ENCODE peak calls at places on chromosomes 12 and 14, in four cellular contexts. V is heart left ventricle, X is astrocyte of the cerebellum, S is HepG2. H is an unnamed sample.

GRCh38 chr14:71358209-71358931 is 451.1 kb downstream of the PCNX1 start:
- DNase-seq in V (no peak), X (no peak), S (no peak), H (no peak)

GRCh38 chr14:67221248-67221981 is 19.8 kb upstream of the PALS1 start:
- DNase-seq in S (no peak), V (no peak), X (peak), H (peak)

GRCh38 chr14:68692916-68693771 is 99.7 kb downstream of the ZFP36L1 start:
- DNase-seq in X (no peak), S (no peak), V (no peak), H (no peak)

GRCh38 chr12:7127916-7128626 is 618 bp downstream of the RBP5 start:
- DNase-seq in X (no peak), S (peak), V (no peak), H (no peak)

GRCh38 chr14:63147018-63147417 is 57.2 kb upstream of the RHOJ start:
- DNase-seq in V (no peak), X (no peak), S (no peak), H (no peak)

GRCh38 chr14:35341454-35342159 is 49.4 kb downstream of the PSMA6 start:
- DNase-seq in S (peak), V (peak), X (peak), H (peak)

GRCh38 chr12:111953455-111953854 is 59.5 kb downstream of the TMEM116 start:
- DNase-seq in V (peak), S (peak), X (no peak), H (peak)

GRCh38 chr12:124286414-124286813 is 8.5 kb upstream of the RFLNA start:
- DNase-seq in X (peak), V (no peak), S (no peak), H (peak)

GRCh38 chr14:62185078-62185477 is 422.9 kb downstream of the SNAPC1 start:
- DNase-seq in S (no peak), X (no peak), V (no peak), H (no peak)

GRCh38 chr12:6461401-6462233 is 8.9 kb downstream of the VAMP1 start:
- DNase-seq in V (peak), S (no peak), X (no peak), H (no peak)

GRCh38 chr12:112939761-112940357 is 1.6 kb downstream of the OAS3 start:
- DNase-seq in X (no peak), S (no peak), V (no peak), H (no peak)

GRCh38 chr12:113903381-113903863 is 62.7 kb downstream of the RBM19 start:
- DNase-seq in X (no peak), S (no peak), V (no peak), H (no peak)

GRCh38 chr14:93036652-93037341 is 78.9 kb downstream of the ITPK1 start:
- DNase-seq in V (no peak), S (peak), X (no peak), H (no peak)

GRCh38 chr14:91872517-91873470 is 5.5 kb upstream of the TC2N start:
- DNase-seq in S (no peak), X (peak), V (peak), H (no peak)

GRCh38 chr14:92408186-92408585 is 85.2 kb downstream of the SLC24A4 start:
- DNase-seq in V (no peak), S (no peak), X (no peak), H (no peak)

GRCh38 chr14:59705245-59705644 is 128.6 kb upstream of the CCDC175 start:
- DNase-seq in V (no peak), S (no peak), X (no peak), H (no peak)

GRCh38 chr12:48420031-48420775 is 52.2 kb upstream of the ANP32D start:
- DNase-seq in X (no peak), V (no peak), S (no peak), H (peak)

GRCh38 chr12:77325505-77325904 is 260.1 kb upstream of the E2F7 start:
- DNase-seq in S (no peak), X (no peak), V (no peak), H (no peak)

GRCh38 chr12:129119537-129119936 is 266.3 kb downstream of the GLT1D1 start:
- DNase-seq in X (no peak), S (no peak), V (no peak), H (no peak)

GRCh38 chr12:80935076-80935475 is 2.7 kb downstream of the LIN7A start:
- DNase-seq in V (no peak), X (no peak), S (no peak), H (no peak)

GRCh38 chr14:55707365-55707804 is 127.4 kb downstream of the KTN1 start:
- DNase-seq in X (peak), V (no peak), S (peak), H (no peak)

GRCh38 chr14:89618309-89618708 is 201.3 kb upstream of the FOXN3 start:
- DNase-seq in X (no peak), V (no peak), S (peak), H (no peak)

GRCh38 chr14:25698111-25698510 is 648.2 kb upstream of the STXBP6 start:
- DNase-seq in S (no peak), V (no peak), X (no peak), H (no peak)

GRCh38 chr14:75866981-75867380 is 114.8 kb downstream of the TGFB3 start:
- DNase-seq in X (no peak), V (no peak), S (no peak), H (no peak)

GRCh38 chr12:100718212-100718611 is 76.4 kb upstream of the ANO4 start:
- DNase-seq in V (no peak), X (no peak), S (no peak), H (no peak)

GRCh38 chr12:92145731-92146496 is at the start of gene BTG1:
- DNase-seq in X (peak), S (peak), V (peak), H (peak)

GRCh38 chr12:12445165-12445881 is 88.4 kb downstream of the BORCS5 start:
- DNase-seq in V (no peak), X (no peak), S (no peak), H (no peak)
- H3K4me3 ChIP-seq in V (no peak), X (no peak), S (no peak), H (no peak)

DNA sequence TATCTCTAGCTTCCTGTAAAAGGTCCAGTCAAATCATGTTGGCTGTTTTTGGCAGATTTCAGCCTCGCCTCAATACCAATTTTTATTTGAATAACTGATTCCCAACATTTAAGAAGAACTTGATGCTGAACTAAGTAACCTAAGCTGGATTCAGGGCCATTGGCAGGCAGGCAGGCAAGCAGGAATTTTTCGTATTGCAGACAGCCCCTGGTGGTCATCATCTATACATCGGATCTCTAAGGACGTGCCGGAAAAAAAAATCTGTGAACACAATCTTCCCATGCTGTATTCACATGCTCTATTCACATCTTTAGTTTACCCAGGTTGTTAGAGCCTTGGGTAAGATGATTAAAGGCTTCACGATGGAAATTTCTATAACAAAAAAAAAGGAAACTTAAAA is 7.0 kb downstream of the VCPKMT start:
- DNase-seq in V (no peak), X (peak), S (peak), H (no peak)
- TF ChIP-seq CTCF in V (no peak), X (peak), S (no peak), H (peak)

DNA sequence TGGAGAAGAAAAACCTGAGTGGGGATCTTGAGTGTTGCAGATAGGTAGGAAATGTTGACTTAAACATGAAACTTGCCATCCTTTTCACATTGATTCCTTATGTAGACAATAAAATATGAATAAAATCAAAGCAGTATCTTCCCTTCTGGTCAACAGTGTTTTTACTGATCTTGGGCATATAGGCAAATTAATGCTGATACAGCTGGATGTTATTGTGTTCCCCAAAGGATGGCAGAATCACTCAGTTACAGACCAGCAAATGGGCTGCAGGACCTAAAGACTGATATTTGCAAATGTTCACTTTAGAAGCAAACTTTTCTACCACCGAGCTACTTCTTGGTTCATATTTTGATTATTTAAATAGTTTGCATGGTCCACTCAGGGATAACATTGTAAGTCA is 33.9 kb downstream of the MTHFD1 start:
- DNase-seq in X (no peak), S (no peak), V (no peak), H (no peak)
- H3K4me3 ChIP-seq in X (no peak), S (no peak), V (no peak), H (no peak)

GRCh38 chr12:79690156-79690605 is 583 bp downstream of the PAWR start:
- DNase-seq in X (no peak), V (peak), S (peak), H (no peak)

GRCh38 chr12:79691299-79692248 is 810 bp upstream of the PAWR start:
- DNase-seq in V (peak), X (peak), S (peak), H (peak)

GRCh38 chr12:79692860-79693605 is 2.3 kb upstream of the PAWR start:
- DNase-seq in X (no peak), S (no peak), V (no peak), H (no peak)

GRCh38 chr12:79690606-79691298 is at the start of gene PAWR:
- DNase-seq in S (peak), X (peak), V (peak), H (peak)

GRCh38 chr12:79692249-79692619 is 1.5 kb upstream of the PAWR start:
- DNase-seq in V (no peak), X (no peak), S (no peak), H (no peak)
- TF ChIP-seq CTCF in V (no peak), X (no peak), S (no peak), H (no peak)

DNA sequence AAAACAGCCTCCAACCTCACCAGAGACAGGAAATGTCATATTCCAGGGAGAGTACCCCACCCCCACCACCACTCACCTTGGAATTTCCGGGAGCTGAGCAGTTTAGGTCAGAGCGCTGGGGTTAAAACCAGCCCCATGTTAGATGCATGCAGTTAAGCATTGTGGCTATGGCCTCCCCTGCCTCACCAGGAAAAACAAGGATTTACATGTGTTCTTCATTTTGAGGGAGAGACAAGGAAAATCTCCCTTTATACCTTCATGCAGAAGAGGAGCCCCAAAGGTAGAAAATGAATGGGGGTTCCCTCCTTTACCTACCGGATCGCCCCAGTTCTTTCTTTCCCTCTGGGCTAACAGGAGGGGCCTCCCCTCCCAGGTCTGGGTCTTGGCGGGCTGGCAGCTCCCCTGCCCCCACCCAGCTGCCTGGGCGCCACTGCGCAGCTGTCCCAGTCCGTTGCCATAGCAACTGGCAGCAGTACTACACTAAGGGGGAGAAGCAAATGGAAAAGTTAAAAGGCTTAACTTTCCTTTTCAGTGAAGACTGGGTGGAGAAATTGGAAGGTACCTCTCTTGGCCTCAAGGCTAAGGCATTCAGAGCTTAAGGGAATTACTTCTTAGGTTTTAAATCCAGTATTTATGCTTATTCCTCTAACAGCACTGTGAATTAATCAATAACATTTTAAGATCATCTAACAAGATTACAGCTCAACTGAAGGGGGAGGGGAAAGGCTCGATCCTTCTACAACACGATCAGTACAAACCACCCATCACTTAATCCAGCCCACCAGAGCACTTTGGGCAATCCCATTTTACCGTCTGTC is 20.5 kb downstream of the CBX5 start:
- DNase-seq in S (no peak), V (peak), X (peak), H (peak)
- H3K4me3 ChIP-seq in S (no peak), V (peak), X (peak), H (peak)

GRCh38 chr12:26918321-26919215 is 19.2 kb downstream of the INTS13 start:
- DNase-seq in X (no peak), V (no peak), S (no peak), H (no peak)
- TF ChIP-seq CTCF in X (peak), V (no peak), S (peak), H (peak)

GRCh38 chr12:76260390-76260748 is 87.8 kb downstream of the BBS10 start:
- DNase-seq in X (no peak), V (no peak), S (no peak), H (no peak)
- H3K4me3 ChIP-seq in X (no peak), V (no peak), S (no peak), H (no peak)

GRCh38 chr12:28905220-28905940 is 243.7 kb upstream of the FAR2 start:
- DNase-seq in S (no peak), V (no peak), X (no peak), H (no peak)

DNA sequence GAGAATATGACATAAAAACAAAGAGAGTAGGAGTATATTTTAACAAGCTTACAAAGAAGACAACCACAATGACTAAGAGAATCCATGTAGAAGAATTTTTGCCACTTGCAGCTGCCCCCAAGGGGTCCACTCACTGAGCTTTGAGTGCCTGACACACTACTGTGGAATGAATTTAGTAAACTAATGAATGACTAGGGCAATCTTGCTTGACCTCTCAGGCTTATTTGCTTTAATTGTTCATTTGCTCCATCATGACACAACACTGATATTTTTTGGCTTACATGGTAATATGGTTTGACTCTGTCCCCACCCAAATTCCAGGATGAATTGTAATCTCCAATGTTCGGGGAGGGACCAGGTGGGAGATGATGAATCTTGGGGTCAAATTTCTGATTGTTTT is 249.1 kb upstream of the FAR2 start:
- DNase-seq in X (peak), S (no peak), V (no peak), H (no peak)
- TF ChIP-seq CTCF in X (no peak), S (no peak), V (no peak), H (no peak)